ENCODE peak calls at places on chromosome 21, in ten cellular contexts. C is body of pancreas; K is uterus; P is MCF 10A; A is activated naive CD4-positive, alpha-beta T cell; L is naive B cell; X is AG09319; Q is astrocyte; O is HepG2; I is endodermal cell. D is an unnamed sample.

GRCh38 chr21:39650801-39651200 is 38.1 kb downstream of the B3GALT5 start:
- DNase-seq in X (no peak), K (no peak), I (no peak), A (no peak), L (no peak), Q (peak; percentile 37), C (no peak), O (no peak), P (no peak), D (no peak)

GRCh38 chr21:42406201-42406601 is 2.5 kb downstream of the UBASH3A start:
- DNase-seq in K (no peak), Q (no peak), A (no peak), L (no peak), P (no peak), I (no peak), X (no peak), O (no peak), C (no peak), D (no peak)

GRCh38 chr21:19864456-19864855 is 1133.8 kb upstream of the NCAM2 start:
- DNase-seq in P (no peak), A (no peak), L (no peak), C (no peak), I (no peak), Q (no peak), X (no peak), K (no peak), O (no peak), D (no peak)

GRCh38 chr21:45055861-45056260 is 18.5 kb upstream of the ADARB1 start:
- DNase-seq in O (no peak), X (no peak), I (no peak), P (no peak), L (no peak), C (no peak), K (no peak), A (no peak), Q (peak; percentile 30), D (no peak)

GRCh38 chr21:15028186-15028585 is 36.6 kb downstream of the NRIP1 start:
- DNase-seq in A (no peak), O (no peak), Q (no peak), P (no peak), X (no peak), I (no peak), K (no peak), C (no peak), L (no peak), D (no peak)

GRCh38 chr21:17829472-17829871 is 10.3 kb upstream of the C21orf91 start:
- DNase-seq in O (no peak), I (no peak), K (no peak), P (peak; percentile 27), X (no peak), L (no peak), C (no peak), A (no peak), Q (peak; percentile 56), D (no peak)

GRCh38 chr21:39676054-39676771 is 63.5 kb downstream of the B3GALT5 start:
- DNase-seq in Q (peak; percentile 76), A (no peak), P (no peak), X (no peak), K (no peak), C (peak; percentile 32), I (no peak), L (no peak), O (peak; percentile 17), D (peak; percentile 72)

GRCh38 chr21:32185726-32186125 is 93.1 kb downstream of the MIS18A start:
- DNase-seq in K (no peak), I (no peak), A (no peak), X (no peak), P (no peak), L (no peak), Q (no peak), O (no peak), C (no peak), D (no peak)

GRCh38 chr21:26138615-26139257 is 31.8 kb downstream of the APP start:
- DNase-seq in L (no peak), K (no peak), X (no peak), P (peak; percentile 20), O (no peak), A (no peak), Q (no peak), I (no peak), C (no peak), D (no peak)

GRCh38 chr21:15058718-15059316 is 6.0 kb downstream of the NRIP1 start:
- DNase-seq in P (peak; percentile 47), A (no peak), O (no peak), K (no peak), X (no peak), C (no peak), Q (peak; percentile 69), I (no peak), L (no peak), D (no peak)

GRCh38 chr21:23921670-23922418 is 1685.4 kb downstream of the MRPL39 start:
- DNase-seq in P (no peak), K (no peak), L (peak; percentile 67), X (no peak), Q (no peak), A (no peak), C (no peak), O (no peak), I (no peak), D (no peak)

GRCh38 chr21:45393021-45393420 is 11.9 kb upstream of the COL18A1 start:
- DNase-seq in A (no peak), L (no peak), O (no peak), P (no peak), I (peak; percentile 43), K (peak; percentile 17), X (no peak), Q (no peak), C (peak; percentile 3), D (no peak)

GRCh38 chr21:44527983-44528633 is 11.9 kb downstream of the KRTAP10-1 start:
- DNase-seq in P (no peak), Q (no peak), I (peak; percentile 35), A (no peak), O (no peak), L (no peak), C (no peak), K (peak; percentile 5), X (no peak), D (peak; percentile 76)

GRCh38 chr21:15015622-15016471 is 49.0 kb downstream of the NRIP1 start:
- DNase-seq in O (no peak), C (no peak), P (peak; percentile 61), K (no peak), L (no peak), Q (peak; percentile 93), I (no peak), X (peak; percentile 64), A (no peak), D (no peak)

GRCh38 chr21:34930971-34931370 is 118.1 kb downstream of the RUNX1 start:
- DNase-seq in C (no peak), Q (peak; percentile 80), X (no peak), P (peak; percentile 11), A (no peak), K (no peak), O (no peak), I (no peak), L (no peak), D (no peak)

GRCh38 chr21:35606136-35606535 is 454.2 kb downstream of the SETD4 start:
- DNase-seq in X (no peak), P (no peak), C (no peak), L (no peak), I (no peak), K (no peak), O (no peak), Q (no peak), A (no peak), D (no peak)

GRCh38 chr21:31267644-31268043 is 76.4 kb downstream of the TIAM1 start:
- DNase-seq in O (no peak), C (no peak), K (no peak), P (no peak), X (no peak), Q (peak; percentile 45), A (no peak), I (no peak), L (no peak), D (no peak)

GRCh38 chr21:39006653-39007417 is 176.4 kb downstream of the PSMG1 start:
- DNase-seq in L (no peak), C (no peak), K (peak; percentile 46), O (no peak), Q (no peak), I (no peak), X (no peak), P (peak; percentile 54), A (no peak), D (peak; percentile 74)

GRCh38 chr21:30044447-30045064 is 104.8 kb upstream of the GRIK1 start:
- DNase-seq in L (no peak), K (no peak), I (peak; percentile 46), Q (no peak), O (peak; percentile 1), X (no peak), C (peak; percentile 13), P (peak; percentile 53), A (no peak), D (no peak)

GRCh38 chr21:45424854-45425795 is 20.2 kb downstream of the COL18A1 start:
- DNase-seq in O (no peak), C (no peak), P (no peak), A (no peak), K (no peak), Q (no peak), L (no peak), I (no peak), X (no peak), D (no peak)

GRCh38 chr21:42019101-42019605 is 9.0 kb upstream of the ZBTB21 start:
- DNase-seq in P (no peak), Q (no peak), L (no peak), C (no peak), A (no peak), O (no peak), X (no peak), K (no peak), I (no peak), D (no peak)

GRCh38 chr21:38455403-38455802 is 42.9 kb downstream of the ERG start:
- DNase-seq in K (no peak), C (no peak), L (no peak), I (no peak), A (no peak), Q (peak; percentile 64), P (no peak), X (no peak), O (no peak), D (no peak)

GRCh38 chr21:20971296-20971921 is 26.8 kb upstream of the NCAM2 start:
- DNase-seq in K (no peak), A (no peak), I (peak; percentile 73), O (peak; percentile 18), L (peak; percentile 5), P (peak; percentile 71), X (no peak), Q (peak; percentile 39), C (peak; percentile 49), D (no peak)

GRCh38 chr21:31387560-31388186 is 43.6 kb upstream of the TIAM1 start:
- DNase-seq in Q (no peak), C (no peak), A (no peak), I (no peak), K (no peak), L (no peak), X (no peak), O (no peak), P (no peak), D (no peak)

GRCh38 chr21:27643326-27643725 is 676.4 kb upstream of the ADAMTS5 start:
- DNase-seq in X (no peak), A (no peak), Q (no peak), I (no peak), O (no peak), L (no peak), P (no peak), K (no peak), C (no peak), D (no peak)

GRCh38 chr21:35382696-35383095 is 333.6 kb upstream of the RUNX1 start:
- DNase-seq in I (no peak), Q (peak; percentile 75), C (no peak), A (no peak), X (no peak), L (no peak), P (no peak), O (no peak), K (no peak), D (no peak)

GRCh38 chr21:25501996-25502665 is 105.2 kb downstream of the MRPL39 start:
- DNase-seq in I (no peak), P (no peak), X (no peak), C (no peak), A (no peak), O (no peak), L (peak; percentile 4), K (no peak), Q (no peak), D (no peak)

GRCh38 chr21:44295163-44295601 is 4.7 kb upstream of the PFKL start:
- DNase-seq in I (no peak), X (no peak), L (no peak), Q (no peak), K (no peak), O (no peak), A (no peak), P (peak; percentile 8), C (no peak), D (no peak)

D was measured in lower leg skin.